ENCODE peak calls at places on chromosomes 16 and 17, in six cellular contexts. Z is RWPE1, M is endothelial cell of umbilical vein, X is AG08395, Y is endodermal cell, C is kidney tubule cell. E is an unnamed sample.

GRCh38 chr17:1762233-1762905 is 509 bp downstream of the SERPINF1 start:
- DNase-seq in Z (no peak), M (no peak), X (peak; percentile 28), Y (peak; percentile 77), C (no peak), E (no peak)

GRCh38 chr17:33647976-33648375 is 354.9 kb upstream of the ASIC2 start:
- DNase-seq in Z (peak; percentile 30), M (no peak), X (peak; percentile 32), Y (peak; percentile 71), C (peak; percentile 37), E (peak; percentile 9)

GRCh38 chr17:34383225-34383615 is 20.2 kb upstream of the CCL1 start:
- DNase-seq in Z (no peak), M (no peak), X (no peak), Y (no peak), C (no peak), E (no peak)

GRCh38 chr16:15807603-15808009 is 49.2 kb downstream of the MYH11 start:
- DNase-seq in Z (no peak), M (no peak), X (no peak), Y (peak; percentile 73), C (no peak), E (no peak)

GRCh38 chr16:58418601-58419000 is 26.3 kb downstream of the GINS3 start:
- DNase-seq in Z (no peak), M (peak; percentile 57), X (peak; percentile 31), Y (peak; percentile 60), C (peak; percentile 65), E (no peak)

GRCh38 chr16:17318200-17318599 is 152.6 kb downstream of the XYLT1 start:
- DNase-seq in Z (no peak), M (no peak), X (peak; percentile 36), Y (peak; percentile 68), C (no peak), E (no peak)

GRCh38 chr16:75244225-75244792 is 7.1 kb downstream of the BCAR1 start:
- DNase-seq in Z (no peak), M (peak; percentile 62), X (peak; percentile 60), Y (no peak), C (peak; percentile 54), E (no peak)

GRCh38 chr17:2397247-2398171 is 3.4 kb downstream of the MNT start:
- DNase-seq in Z (no peak), M (no peak), X (no peak), Y (no peak), C (no peak), E (no peak)

GRCh38 chr17:39607057-39607850 is 466 bp downstream of the NEUROD2 start:
- DNase-seq in Z (no peak), M (no peak), X (no peak), Y (peak; percentile 85), C (no peak), E (no peak)

GRCh38 chr17:41653421-41654133 is 29.2 kb upstream of the KRT17 start:
- DNase-seq in Z (no peak), M (no peak), X (no peak), Y (no peak), C (no peak), E (no peak)

GRCh38 chr17:39591958-39592954 is 15.5 kb downstream of the NEUROD2 start:
- DNase-seq in Z (peak; percentile 55), M (peak; percentile 34), X (peak; percentile 44), Y (peak; percentile 96), C (peak; percentile 60), E (no peak)

GRCh38 chr17:36532435-36532975 is 2.2 kb downstream of the MYO19 start:
- DNase-seq in Z (no peak), M (no peak), X (no peak), Y (no peak), C (no peak), E (no peak)

GRCh38 chr17:63405741-63406261 is 40.3 kb downstream of the CYB561 start:
- DNase-seq in Z (peak; percentile 53), M (peak; percentile 83), X (peak; percentile 65), Y (no peak), C (peak; percentile 76), E (peak; percentile 50)

GRCh38 chr16:3842994-3843393 is 37.5 kb downstream of the CREBBP start:
- DNase-seq in Z (no peak), M (no peak), X (peak; percentile 63), Y (no peak), C (no peak), E (no peak)

GRCh38 chr16:68366062-68366461 is 55.2 kb downstream of the PRMT7 start:
- DNase-seq in Z (no peak), M (no peak), X (no peak), Y (no peak), C (no peak), E (no peak)

GRCh38 chr17:75779250-75779986 is 5.2 kb upstream of the UNK start:
- DNase-seq in Z (peak; percentile 99), M (peak; percentile 100), X (peak; percentile 98), Y (peak; percentile 100), C (peak; percentile 100), E (peak; percentile 99)

GRCh38 chr17:47188266-47188665 is 829 bp downstream of the CDC27 start:
- DNase-seq in Z (peak; percentile 26), M (peak; percentile 71), X (peak; percentile 17), Y (peak; percentile 51), C (peak; percentile 36), E (no peak)

GRCh38 chr17:58284613-58285421 is 4.1 kb upstream of the MPO start:
- DNase-seq in Z (no peak), M (no peak), X (no peak), Y (peak; percentile 88), C (no peak), E (no peak)

GRCh38 chr16:2299121-2299914 is 31.4 kb upstream of the RNPS1 start:
- DNase-seq in Z (no peak), M (no peak), X (no peak), Y (no peak), C (no peak), E (no peak)

GRCh38 chr17:2222901-2223616 is 80.5 kb downstream of the SMG6 start:
- DNase-seq in Z (no peak), M (peak; percentile 66), X (peak; percentile 37), Y (no peak), C (peak; percentile 53), E (no peak)

GRCh38 chr17:82315703-82316358 is 1.6 kb downstream of the CD7 start:
- DNase-seq in Z (no peak), M (no peak), X (no peak), Y (peak; percentile 81), C (no peak), E (no peak)

GRCh38 chr17:8668181-8668740 is 37.7 kb upstream of the MYH10 start:
- DNase-seq in Z (no peak), M (peak; percentile 84), X (no peak), Y (no peak), C (no peak), E (no peak)

GRCh38 chr17:75619506-75620431 is 13.5 kb upstream of the SMIM5 start:
- DNase-seq in Z (no peak), M (peak; percentile 32), X (peak; percentile 40), Y (peak; percentile 97), C (peak; percentile 32), E (no peak)

GRCh38 chr17:82105882-82106696 is 8.1 kb upstream of the FASN start:
- DNase-seq in Z (peak; percentile 67), M (no peak), X (peak; percentile 60), Y (peak; percentile 98), C (peak; percentile 79), E (peak; percentile 28)

GRCh38 chr16:12613131-12613991 is 190.3 kb downstream of the CPPED1 start:
- DNase-seq in Z (peak; percentile 63), M (peak; percentile 18), X (no peak), Y (peak; percentile 84), C (peak; percentile 98), E (no peak)

GRCh38 chr16:52825882-52826281 is 226.8 kb downstream of the CHD9NB start:
- DNase-seq in Z (no peak), M (no peak), X (no peak), Y (no peak), C (peak; percentile 9), E (peak; percentile 2)